ENCODE peak calls at places on chromosomes 16 and 17, in five cellular contexts. K is GM13976, U is AG08395, Q is glomerular endothelial cell, C is transverse colon. H is an unnamed sample.

GRCh38 chr16:14399397-14400284 is 230.4 kb downstream of the PARN start:
- DNase-seq in U (peak), Q (no peak), K (no peak), C (no peak), H (peak)

GRCh38 chr17:78013683-78014467 is 55.4 kb downstream of the TNRC6C start:
- DNase-seq in C (peak), Q (peak), U (peak), K (peak), H (peak)

GRCh38 chr17:39643271-39643670 is 6.3 kb downstream of the STARD3 start:
- DNase-seq in U (peak), Q (no peak), C (no peak), K (no peak), H (no peak)

GRCh38 chr17:28916302-28916934 is 13.5 kb upstream of the DHRS13 start:
- DNase-seq in Q (no peak), C (no peak), U (peak), K (peak), H (peak)

GRCh38 chr16:72112906-72113615 is 19.4 kb downstream of the DHX38 start:
- DNase-seq in K (no peak), U (no peak), C (no peak), Q (no peak), H (no peak)

GRCh38 chr16:31071861-31072260 is 2.2 kb downstream of the ZNF668 start:
- DNase-seq in K (no peak), Q (no peak), U (peak), C (no peak), H (peak)

GRCh38 chr17:7078711-7079110 is 1.3 kb downstream of the CLEC10A start:
- DNase-seq in Q (no peak), C (no peak), U (no peak), K (no peak), H (no peak)

GRCh38 chr16:29710227-29711219 is 31.5 kb downstream of the QPRT start:
- DNase-seq in C (no peak), U (peak), Q (no peak), K (peak), H (peak)

H was measured in GM12865.